ENCODE peak calls at places on chromosomes 3 and 15, in six cellular contexts. S, B, O, W, I and L are unnamed samples. For H3K9me2, the result is how much of the 10 kb centered on the place peaks cover.

GRCh38 chr3:166446291-166446690 is 609.1 kb upstream of the BCHE start:
- DNase-seq in S (no peak), B (no peak), O (no peak), W (no peak), I (no peak), L (peak)

GRCh38 chr3:196215493-196215892 is 841 bp upstream of the SLC51A start:
- DNase-seq in S (no peak), B (no peak), O (no peak), W (no peak), I (no peak), L (no peak)

GRCh38 chr3:109396811-109397210 is 59.5 kb upstream of the DPPA4 start:
- DNase-seq in S (no peak), B (no peak), O (no peak), W (no peak), I (no peak), L (no peak)

GRCh38 chr3:56125358-56126005 is 342.8 kb downstream of the ERC2 start:
- DNase-seq in S (no peak), B (no peak), O (no peak), W (peak), I (peak), L (peak)

GRCh38 chr3:78977073-78977472 is 790.7 kb downstream of the ROBO1 start:
- DNase-seq in S (no peak), B (no peak), O (no peak), W (peak), I (no peak), L (no peak)

GRCh38 chr3:190504354-190505125 is 9.3 kb upstream of the IL1RAP start:
- DNase-seq in S (peak), B (no peak), O (no peak), W (peak), I (no peak), L (no peak)

GRCh38 chr3:144112437-144112836 is 140.8 kb downstream of the DIPK2A start:
- DNase-seq in S (no peak), B (no peak), O (no peak), W (no peak), I (no peak), L (no peak)

GRCh38 chr3:11379238-11379823 is 107.1 kb downstream of the ATG7 start:
- DNase-seq in S (peak), B (peak), O (peak), W (peak), I (peak), L (peak)

GRCh38 chr15:67091073-67091965 is 25.9 kb downstream of the SMAD3 start:
- DNase-seq in S (no peak), B (peak), O (peak), W (peak), I (peak), L (peak)

GRCh38 chr3:126837773-126838172 is 133.7 kb downstream of the CHCHD6 start:
- DNase-seq in S (no peak), B (no peak), O (no peak), W (no peak), I (no peak), L (no peak)

GRCh38 chr3:29683306-29683993 is 402.6 kb downstream of the RBMS3 start:
- DNase-seq in S (peak), B (no peak), O (no peak), W (peak), I (no peak), L (peak)

GRCh38 chr3:64214002-64214696 is 11.1 kb downstream of the PRICKLE2 start:
- DNase-seq in S (no peak), B (no peak), O (no peak), W (peak), I (peak), L (no peak)

GRCh38 chr3:4531478-4532025 is 38.4 kb downstream of the ITPR1 start:
- DNase-seq in S (no peak), B (no peak), O (no peak), W (no peak), I (no peak), L (peak)

GRCh38 chr15:70488941-70489848 is 274.2 kb downstream of the UACA start:
- DNase-seq in S (no peak), B (no peak), O (no peak), W (no peak), I (no peak), L (no peak)

GRCh38 chr3:157999246-157999645 is 107.0 kb downstream of the SHOX2 start:
- DNase-seq in S (no peak), B (no peak), O (no peak), W (peak), I (no peak), L (peak)

GRCh38 chr15:85443046-85443445 is 62.6 kb downstream of the AKAP13 start:
- DNase-seq in S (peak), B (no peak), O (no peak), W (no peak), I (no peak), L (no peak)

GRCh38 chr3:182239316-182239715 is 527.6 kb downstream of the SOX2 start:
- DNase-seq in S (no peak), B (no peak), O (no peak), W (no peak), I (no peak), L (no peak)

GRCh38 chr15:42704492-42704926 is 32.4 kb downstream of the CDAN1 start:
- DNase-seq in S (peak), B (peak), O (peak), W (peak), I (peak), L (peak)

GRCh38 chr3:169244119-169244864 is 419.2 kb downstream of the MECOM start:
- DNase-seq in S (peak), B (no peak), O (no peak), W (no peak), I (peak), L (no peak)

GRCh38 chr15:56307180-56307579 is 58.0 kb upstream of the TEX9 start:
- DNase-seq in S (no peak), B (no peak), O (no peak), W (no peak), I (no peak), L (no peak)

GRCh38 chr3:63995056-63995576 is 28.2 kb downstream of the PSMD6 start:
- DNase-seq in S (no peak), B (no peak), O (no peak), W (no peak), I (no peak), L (no peak)

GRCh38 chr15:77186518-77187095 is 115.7 kb upstream of the TSPAN3 start:
- DNase-seq in S (peak), B (peak), O (peak), W (peak), I (peak), L (peak)

GRCh38 chr3:71189480-71189879 is 394.0 kb downstream of the FOXP1 start:
- DNase-seq in S (no peak), B (no peak), O (no peak), W (peak), I (no peak), L (peak)

GRCh38 chr15:56537881-56538280 is 72.9 kb upstream of the MNS1 start:
- DNase-seq in S (peak), B (peak), O (no peak), W (no peak), I (no peak), L (no peak)

GRCh38 chr15:60912984-60913697 is 316.0 kb downstream of the RORA start:
- DNase-seq in S (no peak), B (no peak), O (no peak), W (no peak), I (no peak), L (no peak)

GRCh38 chr15:39438795-39439577 is 141.9 kb upstream of the THBS1 start:
- DNase-seq in S (no peak), B (no peak), O (no peak), W (no peak), I (no peak), L (peak)

GRCh38 chr15:57216288-57216687 is 160.0 kb upstream of the CGNL1 start:
- DNase-seq in S (no peak), B (no peak), O (no peak), W (peak), I (no peak), L (peak)

GRCh38 chr3:12662593-12663310 is 1.2 kb downstream of the RAF1 start:
- DNase-seq in S (peak), B (peak), O (no peak), W (peak), I (peak), L (peak)

GRCh38 chr15:57555270-57555669 is 36.4 kb upstream of the MYZAP start:
- DNase-seq in S (no peak), B (no peak), O (no peak), W (peak), I (no peak), L (no peak)

GRCh38 chr3:44297255-44297654 is 41.3 kb upstream of the TCAIM start:
- DNase-seq in S (no peak), B (no peak), O (no peak), W (no peak), I (no peak), L (no peak)

GRCh38 chr3:44206862-44207652 is 34.6 kb upstream of the TOPAZ1 start:
- DNase-seq in S (peak), B (no peak), O (no peak), W (no peak), I (no peak), L (no peak)

GRCh38 chr3:119240101-119240581 is 537 bp downstream of the B4GALT4 start:
- DNase-seq in S (no peak), B (no peak), O (no peak), W (peak), I (no peak), L (peak)

GRCh38 chr15:81897011-81897677 is 148.7 kb downstream of the MEX3B start:
- DNase-seq in S (no peak), B (no peak), O (no peak), W (peak), I (no peak), L (no peak)

DNA sequence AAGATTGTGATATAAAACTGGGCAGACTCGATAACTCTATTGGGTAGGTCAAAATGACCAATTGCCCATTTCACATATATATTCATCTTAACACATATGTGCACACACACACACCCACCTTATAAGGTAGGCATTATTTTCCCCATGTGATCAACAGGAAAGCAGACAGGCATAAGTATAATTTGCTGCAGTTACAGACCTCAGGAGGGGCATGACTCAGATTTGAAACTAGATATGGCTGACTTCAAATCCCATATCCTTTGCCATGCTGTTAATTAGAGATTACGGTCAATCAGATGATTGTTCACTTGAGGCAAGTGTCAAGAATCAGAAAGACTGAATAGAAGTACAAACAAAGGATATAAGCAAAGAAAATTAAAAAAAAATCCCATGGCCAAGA is 910.6 kb downstream of the NTRK3 start:
- DNase-seq in S (no peak), B (no peak), O (no peak), W (no peak), I (no peak), L (peak)
- H3K9me2 ChIP-seq in S (under half), B (under half), O (under half), W (under half), I (under half), L (under half)

GRCh38 chr3:52492059-52492458 is 3.1 kb upstream of the STAB1 start:
- DNase-seq in S (no peak), B (no peak), O (no peak), W (no peak), I (no peak), L (no peak)
- H3K4me3 ChIP-seq in S (no peak), B (no peak), O (no peak), W (no peak), I (no peak), L (no peak)

GRCh38 chr15:98684441-98684840 is 36.1 kb downstream of the IGF1R start:
- DNase-seq in S (no peak), B (no peak), O (no peak), W (peak), I (no peak), L (peak)
- H3K9ac ChIP-seq in S (no peak), B (no peak), O (no peak), W (peak), I (no peak), L (no peak)

GRCh38 chr3:16790432-16791379 is 94.0 kb upstream of the PLCL2 start:
- DNase-seq in S (no peak), B (no peak), O (no peak), W (no peak), I (no peak), L (no peak)

GRCh38 chr3:16784958-16785357 is 99.8 kb upstream of the PLCL2 start:
- DNase-seq in S (no peak), B (no peak), O (no peak), W (no peak), I (no peak), L (no peak)

GRCh38 chr3:16793321-16793720 is 91.4 kb upstream of the PLCL2 start:
- DNase-seq in S (no peak), B (no peak), O (no peak), W (no peak), I (no peak), L (no peak)

GRCh38 chr3:16789344-16790100 is 95.2 kb upstream of the PLCL2 start:
- DNase-seq in S (no peak), B (no peak), O (no peak), W (no peak), I (no peak), L (no peak)

GRCh38 chr3:16788440-16789057 is 96.2 kb upstream of the PLCL2 start:
- DNase-seq in S (no peak), B (no peak), O (no peak), W (no peak), I (no peak), L (no peak)
- H3K9me2 ChIP-seq in S (under half), B (under half), O (under half), W (under half), I (under half), L (under half)

GRCh38 chr3:48215019-48215418 is 8.3 kb upstream of the CAMP start:
- DNase-seq in S (no peak), B (no peak), O (no peak), W (peak), I (no peak), L (no peak)

GRCh38 chr3:48208088-48208487 is 15.2 kb upstream of the CAMP start:
- DNase-seq in S (no peak), B (no peak), O (no peak), W (no peak), I (peak), L (no peak)

GRCh38 chr3:48214225-48214624 is 9.1 kb upstream of the CAMP start:
- DNase-seq in S (no peak), B (no peak), O (no peak), W (no peak), I (no peak), L (no peak)

GRCh38 chr3:48209438-48209837 is 13.9 kb upstream of the CAMP start:
- DNase-seq in S (no peak), B (no peak), O (no peak), W (no peak), I (no peak), L (no peak)
- H3K4me3 ChIP-seq in S (no peak), B (no peak), O (no peak), W (no peak), I (no peak), L (no peak)

GRCh38 chr3:103873897-103874545 is 1439.2 kb downstream of the ZPLD1 start:
- DNase-seq in S (no peak), B (no peak), O (no peak), W (no peak), I (no peak), L (no peak)

GRCh38 chr3:103873024-103873423 is 1438.2 kb downstream of the ZPLD1 start:
- DNase-seq in S (no peak), B (no peak), O (no peak), W (no peak), I (no peak), L (no peak)
- H3K9ac ChIP-seq in S (no peak), B (no peak), O (no peak), W (no peak), I (no peak), L (no peak)